ENCODE peak calls at places on chromosomes 16 and 17, in nine cellular contexts. M is nephron progenitor cell, X is A549, A is progenitor cell of endocrine pancreas, F is AG04450, O is dorsolateral prefrontal cortex, I is type B pancreatic cell, N is HCT116, S is colonic mucosa. Y is an unnamed sample.

GRCh38 chr17:31537558-31537957 is 146.1 kb downstream of the RAB11FIP4 start:
- DNase-seq in S (no peak), O (no peak), I (no peak), X (no peak), A (no peak), F (no peak), M (no peak), N (no peak), Y (no peak)

GRCh38 chr17:27618417-27618816 is 12.6 kb upstream of the LGALS9 start:
- DNase-seq in X (no peak), F (no peak), I (no peak), A (no peak), O (no peak), M (no peak), S (no peak), N (no peak), Y (no peak)

GRCh38 chr17:39240631-39241030 is 14.9 kb upstream of the STAC2 start:
- DNase-seq in A (no peak), X (no peak), S (no peak), F (no peak), O (no peak), M (no peak), N (no peak), I (no peak), Y (no peak)

GRCh38 chr16:52271088-52271487 is 275.9 kb downstream of the TOX3 start:
- DNase-seq in N (no peak), I (no peak), M (no peak), X (no peak), A (no peak), S (no peak), O (no peak), F (no peak), Y (no peak)

GRCh38 chr16:82782715-82783251 is 156.0 kb downstream of the CDH13 start:
- DNase-seq in M (peak), F (no peak), N (no peak), I (no peak), A (no peak), X (no peak), S (peak), O (no peak), Y (no peak)

GRCh38 chr16:57740423-57741071 is 5.0 kb downstream of the KATNB1 start:
- DNase-seq in A (no peak), N (no peak), M (no peak), F (no peak), O (no peak), S (no peak), I (no peak), X (no peak), Y (no peak)

GRCh38 chr16:9053006-9053601 is 38.3 kb upstream of the HAPSTR1 start:
- DNase-seq in A (peak), X (peak), S (peak), F (no peak), I (peak), O (peak), M (peak), N (peak), Y (no peak)

GRCh38 chr17:18257268-18257681 is 1.3 kb downstream of the FLII start:
- DNase-seq in I (no peak), S (no peak), F (no peak), N (no peak), A (no peak), O (no peak), M (no peak), X (no peak), Y (no peak)

GRCh38 chr16:55955845-55956244 is 80.7 kb upstream of the CES5A start:
- DNase-seq in S (no peak), A (no peak), N (no peak), M (no peak), F (no peak), I (no peak), O (no peak), X (no peak), Y (no peak)

GRCh38 chr17:57557793-57558681 is 187.1 kb downstream of the CCDC182 start:
- DNase-seq in M (no peak), A (no peak), F (no peak), X (peak), N (no peak), S (no peak), I (no peak), O (no peak), Y (no peak)

GRCh38 chr17:81493198-81494038 is 19.2 kb downstream of the ACTG1 start:
- DNase-seq in A (no peak), X (no peak), N (no peak), S (no peak), O (no peak), I (no peak), F (no peak), M (no peak), Y (no peak)

GRCh38 chr16:87063543-87063942 is 253.6 kb downstream of the C16orf95 start:
- DNase-seq in X (no peak), I (no peak), N (no peak), M (no peak), S (no peak), F (no peak), O (no peak), A (no peak), Y (no peak)

GRCh38 chr17:82215095-82215971 is 2.7 kb upstream of the CCDC57 start:
- DNase-seq in X (peak), O (no peak), S (no peak), A (no peak), M (no peak), I (no peak), F (no peak), N (no peak), Y (no peak)

GRCh38 chr16:2966803-2967184 is 2.4 kb upstream of the PAQR4 start:
- DNase-seq in N (no peak), O (no peak), X (no peak), S (peak), M (no peak), F (no peak), A (no peak), I (no peak), Y (no peak)
- TF ChIP-seq CTCF in N (no peak), O (no peak), X (no peak), S (no peak), M (no peak), F (no peak), A (no peak), I (no peak), Y (no peak)

GRCh38 chr17:75611746-75612437 is 21.3 kb upstream of the SMIM5 start:
- DNase-seq in X (no peak), S (peak), M (no peak), I (no peak), F (no peak), N (no peak), A (no peak), O (no peak), Y (no peak)

GRCh38 chr17:75612906-75613626 is 20.2 kb upstream of the SMIM5 start:
- DNase-seq in O (no peak), M (no peak), N (no peak), S (no peak), A (no peak), I (no peak), X (no peak), F (no peak), Y (no peak)

GRCh38 chr17:75615301-75615700 is 17.9 kb upstream of the SMIM5 start:
- DNase-seq in F (no peak), N (no peak), S (no peak), X (no peak), M (no peak), I (no peak), O (no peak), A (no peak), Y (no peak)

GRCh38 chr17:75614556-75615270 is 18.5 kb upstream of the SMIM5 start:
- DNase-seq in F (no peak), O (no peak), S (no peak), N (no peak), A (no peak), M (no peak), I (no peak), X (no peak), Y (no peak)

GRCh38 chr17:75614006-75614405 is 19.2 kb upstream of the SMIM5 start:
- DNase-seq in S (no peak), F (no peak), O (no peak), N (no peak), M (peak), X (peak), A (no peak), I (no peak), Y (no peak)
- TF ChIP-seq CTCF in S (no peak), F (peak), O (no peak), N (peak), M (no peak), X (peak), A (no peak), I (peak), Y (peak)

GRCh38 chr16:84584678-84585077 is 33.2 kb downstream of the COTL1 start:
- DNase-seq in M (no peak), I (no peak), S (no peak), N (no peak), F (no peak), O (no peak), A (no peak), X (no peak), Y (no peak)
- TF ChIP-seq CTCF in M (no peak), I (no peak), S (no peak), N (no peak), F (no peak), O (no peak), A (no peak), X (no peak), Y (no peak)

GRCh38 chr17:72117748-72118587 is 2.9 kb upstream of the SOX9 start:
- DNase-seq in O (no peak), A (peak), N (no peak), X (no peak), F (no peak), I (no peak), S (peak), M (peak), Y (no peak)
- TF ChIP-seq CTCF in O (no peak), A (no peak), N (no peak), X (no peak), F (no peak), I (no peak), S (no peak), M (no peak), Y (no peak)

GRCh38 chr17:63423251-63423950 is 22.7 kb downstream of the CYB561 start:
- DNase-seq in I (peak), M (no peak), O (no peak), S (no peak), A (no peak), N (no peak), F (no peak), X (no peak), Y (no peak)
- TF ChIP-seq CTCF in I (no peak), M (no peak), O (no peak), S (no peak), A (no peak), N (no peak), F (no peak), X (no peak), Y (no peak)

GRCh38 chr17:59893617-59894100 is 738 bp downstream of the RPS6KB1 start:
- DNase-seq in X (peak), F (no peak), A (no peak), N (no peak), O (no peak), I (no peak), M (no peak), S (peak), Y (no peak)

GRCh38 chr17:59903455-59903854 is 10.5 kb downstream of the RPS6KB1 start:
- DNase-seq in X (no peak), F (no peak), A (no peak), I (no peak), S (no peak), N (no peak), O (no peak), M (no peak), Y (no peak)

GRCh38 chr17:59901604-59902003 is 8.7 kb downstream of the RPS6KB1 start:
- DNase-seq in S (no peak), F (no peak), A (no peak), X (no peak), I (no peak), M (no peak), O (no peak), N (no peak), Y (no peak)

GRCh38 chr17:59897090-59897489 is 4.2 kb downstream of the RPS6KB1 start:
- DNase-seq in I (no peak), O (no peak), A (no peak), F (no peak), S (no peak), M (no peak), N (no peak), X (no peak), Y (no peak)

GRCh38 chr17:59899099-59899498 is 6.2 kb downstream of the RPS6KB1 start:
- DNase-seq in I (no peak), O (no peak), N (no peak), X (peak), F (no peak), M (no peak), A (no peak), S (no peak), Y (no peak)
- TF ChIP-seq CTCF in I (no peak), O (no peak), N (no peak), X (no peak), F (no peak), M (no peak), A (no peak), S (no peak), Y (peak)

DNA sequence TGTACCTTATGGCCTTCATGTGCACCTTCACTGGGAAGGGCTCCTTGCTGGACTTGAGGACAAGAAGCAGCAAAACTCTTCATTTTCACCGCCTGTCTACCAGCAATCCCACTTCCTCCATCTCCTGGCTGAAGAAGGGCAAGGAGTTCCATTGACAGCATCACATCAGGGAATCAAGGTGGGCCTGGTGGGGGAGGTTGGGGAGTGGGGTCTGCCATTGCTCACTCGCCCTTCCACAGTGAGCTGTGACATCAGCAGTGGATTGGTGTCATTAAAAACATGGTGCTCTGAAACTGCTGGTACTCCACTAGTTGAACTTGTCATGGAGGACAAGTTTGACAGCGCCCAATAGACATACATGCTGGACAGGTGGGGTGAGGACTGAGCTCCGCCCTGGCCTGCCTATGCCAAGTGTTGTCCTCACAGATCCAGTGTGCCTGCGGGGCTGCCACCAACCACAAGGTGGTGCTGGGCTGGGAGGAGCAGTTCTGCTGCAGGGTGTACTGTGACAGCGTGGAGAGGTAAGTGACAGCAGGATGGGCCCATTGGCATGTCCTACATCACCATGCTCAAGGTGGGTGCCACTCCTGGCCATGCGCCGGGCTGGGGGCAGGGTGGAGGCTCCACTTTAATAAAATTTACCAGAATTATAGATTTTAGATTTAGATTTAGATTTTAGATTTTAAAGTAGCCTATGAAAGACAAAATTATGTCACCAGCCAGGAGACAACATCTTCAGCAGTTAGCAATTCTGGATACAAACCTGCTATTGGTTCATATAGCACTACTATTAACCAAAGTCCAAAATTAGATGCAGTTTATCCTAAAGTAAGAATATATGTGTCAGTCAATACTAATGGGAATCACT is 1729.1 kb downstream of the TP53TG3F start:
- DNase-seq in F (no peak), S (no peak), I (no peak), N (no peak), A (no peak), O (no peak), M (no peak), X (peak), Y (no peak)
- TF ChIP-seq CTCF in F (no peak), S (no peak), I (no peak), N (no peak), A (no peak), O (no peak), M (no peak), X (no peak), Y (no peak)

GRCh38 chr17:67200727-67201301 is 44.2 kb downstream of the HELZ start:
- DNase-seq in S (no peak), O (no peak), M (no peak), N (peak), A (no peak), F (no peak), X (peak), I (no peak), Y (no peak)
- TF ChIP-seq CTCF in S (no peak), O (peak), M (peak), N (no peak), A (peak), F (peak), X (peak), I (peak), Y (peak)

GRCh38 chr17:79154951-79155557 is 80.4 kb downstream of the ENGASE start:
- DNase-seq in N (no peak), A (no peak), M (no peak), F (no peak), O (peak), I (no peak), X (no peak), S (no peak), Y (no peak)
- TF ChIP-seq CTCF in N (no peak), A (no peak), M (no peak), F (no peak), O (no peak), I (no peak), X (no peak), S (no peak), Y (no peak)